ENCODE peak calls at places on chromosomes 6 and 20, in five cellular contexts. S is endothelial cell of umbilical vein, Q is GM12878, P is H1, R is WTC11. I is an unnamed sample.
A peak's percentile ranks its signal among the peaks of the same experiment; 100 is the strongest.

GRCh38 chr6:21928715-21929298 is 335.3 kb downstream of the SOX4 start:
- DNase-seq in R (no peak), Q (no peak), P (no peak), S (no peak), I (no peak)

GRCh38 chr6:132179955-132180354 is 221.3 kb downstream of the MOXD1 start:
- DNase-seq in P (no peak), Q (no peak), R (no peak), S (no peak), I (no peak)

GRCh38 chr20:48295445-48295903 is 510.2 kb upstream of the SULF2 start:
- DNase-seq in P (peak; percentile 80), R (no peak), Q (no peak), S (peak; percentile 95), I (no peak)

GRCh38 chr6:3381233-3382065 is 75.4 kb downstream of the SLC22A23 start:
- DNase-seq in Q (no peak), P (no peak), R (no peak), S (no peak), I (no peak)

GRCh38 chr6:98777762-98778161 is 56.6 kb upstream of the POU3F2 start:
- DNase-seq in R (no peak), P (no peak), S (no peak), Q (peak; percentile 31), I (no peak)

GRCh38 chr6:32148722-32149576 is 2.8 kb downstream of the PRRT1 start:
- DNase-seq in S (peak; percentile 66), R (peak; percentile 96), Q (no peak), P (peak; percentile 72), I (no peak)

GRCh38 chr20:3797592-3798404 is 1.7 kb downstream of the CDC25B start:
- DNase-seq in P (no peak), S (no peak), R (no peak), Q (no peak), I (no peak)

GRCh38 chr6:132490024-132490423 is 22.9 kb downstream of the STX7 start:
- DNase-seq in P (no peak), Q (no peak), S (peak; percentile 53), R (no peak), I (peak; percentile 11)

GRCh38 chr6:169340395-169340794 is 86.7 kb upstream of the THBS2 start:
- DNase-seq in P (no peak), S (no peak), R (no peak), Q (no peak), I (peak; percentile 45)

GRCh38 chr6:74113901-74114300 is 417.9 kb downstream of the CD109 start:
- DNase-seq in R (no peak), S (no peak), P (no peak), Q (no peak), I (no peak)

GRCh38 chr6:166697113-166697512 is 70.1 kb upstream of the RPS6KA2 start:
- DNase-seq in P (no peak), R (no peak), S (no peak), Q (no peak), I (no peak)

GRCh38 chr6:37696220-37696840 is 1.4 kb downstream of the MDGA1 start:
- DNase-seq in Q (no peak), S (peak; percentile 24), P (no peak), R (peak; percentile 45), I (peak; percentile 35)

GRCh38 chr6:40923326-40923725 is 115.7 kb downstream of the UNC5CL start:
- DNase-seq in S (no peak), P (no peak), R (no peak), Q (no peak), I (no peak)

GRCh38 chr6:1096967-1097765 is 214.7 kb upstream of the FOXQ1 start:
- DNase-seq in S (no peak), P (no peak), Q (no peak), R (no peak), I (no peak)

GRCh38 chr6:109490708-109491107 is 7.7 kb upstream of the ZBTB24 start:
- DNase-seq in S (no peak), P (no peak), Q (no peak), R (no peak), I (no peak)

GRCh38 chr6:317452-318144 is 25.3 kb downstream of the DUSP22 start:
- DNase-seq in R (no peak), P (no peak), S (no peak), Q (peak; percentile 96), I (no peak)

GRCh38 chr20:47355489-47356219 is 845 bp downstream of the ZMYND8 start:
- DNase-seq in Q (no peak), P (no peak), S (peak; percentile 58), R (no peak), I (peak; percentile 51)

GRCh38 chr20:63094767-63095499 is 88.2 kb upstream of the BHLHE23 start:
- DNase-seq in R (peak; percentile 6), P (no peak), S (no peak), Q (no peak), I (no peak)

GRCh38 chr6:107894821-107895396 is 63.1 kb downstream of the SEC63 start:
- DNase-seq in Q (peak; percentile 12), S (no peak), R (no peak), P (no peak), I (peak; percentile 42)

GRCh38 chr6:28866342-28867077 is 57.3 kb downstream of the TRIM27 start:
- DNase-seq in S (peak; percentile 71), P (no peak), R (peak; percentile 79), Q (no peak), I (peak; percentile 85)

GRCh38 chr20:20859510-20859909 is 147.1 kb upstream of the RALGAPA2 start:
- DNase-seq in Q (no peak), S (no peak), P (no peak), R (no peak), I (peak; percentile 13)

GRCh38 chr6:57021086-57021720 is 25.3 kb upstream of the KIAA1586 start:
- DNase-seq in Q (no peak), R (no peak), S (peak; percentile 54), P (no peak), I (peak; percentile 70)

GRCh38 chr6:82000551-82000950 is 247.0 kb downstream of the IBTK start:
- DNase-seq in Q (no peak), S (no peak), R (no peak), P (no peak), I (no peak)

GRCh38 chr6:35080821-35081425 is 60.2 kb downstream of the TCP11 start:
- DNase-seq in S (no peak), R (no peak), P (no peak), Q (no peak), I (no peak)

GRCh38 chr20:34997774-34998173 is 42.1 kb downstream of the MYH7B start:
- DNase-seq in S (no peak), P (no peak), Q (no peak), R (no peak), I (no peak)

GRCh38 chr20:34997171-34997570 is 41.5 kb downstream of the MYH7B start:
- DNase-seq in Q (no peak), P (no peak), R (peak; percentile 79), S (no peak), I (peak; percentile 63)

GRCh38 chr20:34999782-35000181 is 44.1 kb downstream of the MYH7B start:
- DNase-seq in Q (no peak), R (no peak), P (no peak), S (no peak), I (no peak)

GRCh38 chr20:34999021-34999451 is 43.4 kb downstream of the MYH7B start:
- DNase-seq in R (no peak), S (no peak), P (no peak), Q (no peak), I (no peak)

DNA sequence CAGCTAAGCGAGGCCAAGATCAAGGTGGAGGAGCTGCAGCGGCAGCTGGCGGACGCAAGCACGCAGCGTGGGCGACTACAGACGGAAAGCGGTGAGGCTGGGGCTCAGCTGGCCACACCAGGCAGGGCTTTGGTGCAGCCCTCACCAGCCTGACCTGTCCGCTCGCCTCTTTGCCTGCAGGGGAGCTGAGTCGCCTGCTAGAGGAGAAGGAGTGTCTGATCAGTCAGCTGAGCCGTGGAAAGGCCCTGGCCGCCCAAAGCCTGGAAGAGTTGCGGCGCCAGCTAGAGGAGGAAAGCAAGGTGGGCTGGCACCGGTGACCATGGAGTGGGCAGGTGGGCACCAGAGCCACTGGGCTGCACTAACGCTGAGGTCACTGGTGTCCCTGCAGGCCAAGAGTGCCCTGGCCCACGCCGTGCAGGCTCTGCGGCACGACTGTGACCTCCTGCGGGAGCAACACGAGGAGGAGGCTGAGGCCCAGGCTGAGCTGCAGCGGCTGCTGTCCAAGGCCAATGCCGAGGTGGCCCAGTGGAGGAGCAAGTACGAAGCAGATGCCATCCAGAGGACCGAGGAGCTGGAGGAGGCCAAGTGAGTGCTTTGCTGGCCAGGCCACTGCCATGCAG is 42.8 kb downstream of the MYH7B start:
- DNase-seq in P (no peak), Q (no peak), R (peak; percentile 56), S (no peak), I (no peak)
- TF ChIP-seq CTCF in P (peak; percentile 72), Q (no peak), R (no peak), S (no peak), I (no peak)

DNA sequence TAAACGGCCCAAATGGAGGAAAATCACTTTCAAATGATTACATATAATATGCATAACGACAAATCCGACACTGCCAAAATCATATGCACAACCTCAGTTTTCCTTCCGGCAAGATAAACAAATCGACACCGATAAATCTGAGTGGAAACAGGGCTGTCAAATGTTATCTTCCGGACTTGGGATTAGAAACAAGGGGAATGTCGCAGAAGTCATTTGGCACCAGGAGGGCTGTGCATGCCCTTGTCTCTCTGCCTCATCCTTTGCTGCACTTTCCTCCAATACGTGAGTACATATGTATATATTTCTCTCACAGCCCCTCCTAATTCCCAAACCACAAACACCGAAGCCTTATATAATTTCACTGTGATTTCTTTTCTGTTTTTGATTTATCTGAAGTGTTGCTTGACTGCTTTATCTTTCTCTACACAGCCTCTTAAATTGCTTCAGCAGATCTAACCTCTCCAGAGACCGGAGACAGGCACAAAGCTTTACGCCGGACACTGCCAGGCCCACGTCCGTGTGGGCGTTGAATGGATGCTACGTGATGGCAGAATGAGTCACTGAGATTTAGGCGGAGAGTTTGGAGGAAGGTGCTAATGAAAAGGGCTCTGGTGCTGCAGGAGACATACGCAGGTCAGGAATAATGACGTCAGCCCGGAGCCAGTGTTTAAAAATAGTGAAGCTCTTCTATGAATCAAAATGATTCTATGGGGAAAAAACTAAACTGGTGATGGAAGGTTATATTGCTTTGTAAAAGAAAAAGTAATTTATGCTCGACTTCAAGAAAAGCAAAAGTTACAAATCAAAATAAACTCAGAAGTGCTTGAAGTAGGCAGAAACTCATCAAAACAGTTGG is 21.0 kb upstream of the PRELID3B start:
- DNase-seq in P (no peak), R (no peak), Q (no peak), S (peak; percentile 68), I (no peak)
- TF ChIP-seq MAX in P (no peak), R (no peak), Q (no peak), S (no peak), I (no peak)

GRCh38 chr20:884983-885952 is 30.9 kb downstream of the ANGPT4 start:
- DNase-seq in S (peak; percentile 19), P (peak; percentile 91), R (peak; percentile 90), Q (no peak), I (peak; percentile 51)
- TF ChIP-seq CTCF in S (no peak), P (peak; percentile 78), R (no peak), Q (no peak), I (no peak)

GRCh38 chr6:163383912-163384311 is 30.6 kb upstream of the QKI start:
- DNase-seq in R (no peak), S (no peak), P (no peak), Q (no peak), I (no peak)
- TF ChIP-seq MAX in R (no peak), S (no peak), P (no peak), Q (no peak), I (no peak)